ENCODE peak calls at places on chromosomes 5 and 9, in six cellular contexts. H, S, Y, M, U and R are unnamed samples.

GRCh38 chr9:110065527-110065926 is 142.4 kb downstream of the C9orf152 start:
- DNase-seq in Y (no peak), H (peak), M (no peak), U (peak), S (no peak), R (peak)

GRCh38 chr9:21901538-21901937 is 92.7 kb downstream of the CDKN2A start:
- DNase-seq in Y (no peak), S (no peak), U (no peak), H (no peak), M (no peak), R (no peak)

GRCh38 chr5:42454216-42454995 is 31.2 kb downstream of the GHR start:
- DNase-seq in Y (no peak), U (peak), S (no peak), M (no peak), H (no peak), R (no peak)

GRCh38 chr9:23537192-23538059 is 288.6 kb downstream of the ELAVL2 start:
- DNase-seq in Y (no peak), S (no peak), U (no peak), M (no peak), H (no peak), R (no peak)

GRCh38 chr9:77092536-77092935 is 73.1 kb downstream of the FOXB2 start:
- DNase-seq in S (no peak), H (no peak), Y (no peak), U (peak), M (no peak), R (peak)

GRCh38 chr5:65774346-65774745 is 52.3 kb downstream of the NLN start:
- DNase-seq in H (no peak), U (peak), M (no peak), S (no peak), Y (no peak), R (peak)

GRCh38 chr5:172740483-172741205 is 30.4 kb downstream of the DUSP1 start:
- DNase-seq in H (no peak), Y (no peak), U (peak), M (no peak), S (no peak), R (peak)

GRCh38 chr5:88092358-88092757 is 176.3 kb downstream of the TMEM161B start:
- DNase-seq in Y (no peak), H (no peak), U (no peak), S (no peak), M (no peak), R (no peak)

GRCh38 chr5:88145205-88145602 is 123.4 kb downstream of the TMEM161B start:
- DNase-seq in S (no peak), H (no peak), M (no peak), Y (no peak), U (no peak), R (no peak)

GRCh38 chr9:126406075-126406675 is 79.5 kb downstream of the MVB12B start:
- DNase-seq in H (no peak), U (no peak), S (no peak), M (no peak), Y (no peak), R (no peak)

GRCh38 chr9:133844876-133845658 is 106.9 kb upstream of the SARDH start:
- DNase-seq in U (peak), Y (no peak), S (no peak), M (no peak), H (no peak), R (peak)

GRCh38 chr5:89343666-89344065 is 460.7 kb upstream of the MEF2C start:
- DNase-seq in S (peak), U (peak), M (no peak), H (no peak), Y (peak), R (peak)

GRCh38 chr5:76763136-76763535 is 47.2 kb downstream of the F2R start:
- DNase-seq in S (no peak), H (no peak), U (no peak), Y (no peak), M (no peak), R (no peak)